ENCODE peak calls at places on chromosomes 7 and 10, in five cellular contexts. One of them, this sample, is unnamed.

GRCh38 chr7:50141854-50142253 is 48.8 kb upstream of the ZPBP start:
- DNase-seq in mesothelial cell of epicardium: no peak
- DNase-seq in H1: no peak
- DNase-seq in OCI-LY7: no peak
- DNase-seq in B cell: no peak
- DNase-seq in this sample: no peak

GRCh38 chr10:69641261-69641980 is 11.4 kb downstream of the FAM241B start:
- DNase-seq in mesothelial cell of epicardium: no peak
- DNase-seq in H1: no peak
- DNase-seq in OCI-LY7: no peak
- DNase-seq in B cell: no peak
- DNase-seq in this sample: no peak

GRCh38 chr10:48365668-48366067 is 59.2 kb downstream of the MAPK8 start:
- DNase-seq in mesothelial cell of epicardium: no peak
- DNase-seq in H1: no peak
- DNase-seq in OCI-LY7: no peak
- DNase-seq in B cell: no peak
- DNase-seq in this sample: no peak

GRCh38 chr7:39880556-39880955 is 69.5 kb upstream of the CDK13 start:
- DNase-seq in mesothelial cell of epicardium: no peak
- DNase-seq in H1: no peak
- DNase-seq in OCI-LY7: no peak
- DNase-seq in B cell: no peak
- DNase-seq in this sample: peak

GRCh38 chr7:123039269-123039668 is 43.8 kb upstream of the TAS2R16 start:
- DNase-seq in mesothelial cell of epicardium: no peak
- DNase-seq in H1: no peak
- DNase-seq in OCI-LY7: no peak
- DNase-seq in B cell: no peak
- DNase-seq in this sample: no peak

GRCh38 chr7:428387-428786 is 91.3 kb downstream of the PDGFA start:
- DNase-seq in mesothelial cell of epicardium: no peak
- DNase-seq in H1: no peak
- DNase-seq in OCI-LY7: no peak
- DNase-seq in B cell: no peak
- DNase-seq in this sample: no peak

GRCh38 chr7:87564290-87564963 is 36.3 kb downstream of the ABCB1 start:
- DNase-seq in mesothelial cell of epicardium: peak
- DNase-seq in H1: peak
- DNase-seq in OCI-LY7: peak
- DNase-seq in B cell: peak
- DNase-seq in this sample: peak

GRCh38 chr10:47081264-47081663 is 170.0 kb downstream of the PTPN20 start:
- DNase-seq in mesothelial cell of epicardium: no peak
- DNase-seq in H1: no peak
- DNase-seq in OCI-LY7: no peak
- DNase-seq in B cell: no peak
- DNase-seq in this sample: no peak

GRCh38 chr7:106283831-106284515 is 810 bp downstream of the NAMPT start:
- DNase-seq in mesothelial cell of epicardium: peak
- DNase-seq in H1: no peak
- DNase-seq in OCI-LY7: peak
- DNase-seq in B cell: no peak
- DNase-seq in this sample: no peak

GRCh38 chr7:68041559-68041958 is 1044.9 kb downstream of the TYW1 start:
- DNase-seq in mesothelial cell of epicardium: no peak
- DNase-seq in H1: no peak
- DNase-seq in OCI-LY7: no peak
- DNase-seq in B cell: no peak
- DNase-seq in this sample: no peak

GRCh38 chr7:1850976-1851571 is 181.0 kb downstream of the ELFN1 start:
- DNase-seq in mesothelial cell of epicardium: no peak
- DNase-seq in H1: no peak
- DNase-seq in OCI-LY7: no peak
- DNase-seq in B cell: no peak
- DNase-seq in this sample: no peak

GRCh38 chr10:8182841-8183240 is 128.4 kb downstream of the GATA3 start:
- DNase-seq in mesothelial cell of epicardium: no peak
- DNase-seq in H1: no peak
- DNase-seq in OCI-LY7: no peak
- DNase-seq in B cell: no peak
- DNase-seq in this sample: no peak

GRCh38 chr7:85004402-85004801 is 182.5 kb downstream of the SEMA3D start:
- DNase-seq in mesothelial cell of epicardium: no peak
- DNase-seq in H1: no peak
- DNase-seq in OCI-LY7: no peak
- DNase-seq in B cell: no peak
- DNase-seq in this sample: no peak

GRCh38 chr7:39670052-39670451 is 46.7 kb downstream of the RALA start:
- DNase-seq in mesothelial cell of epicardium: no peak
- DNase-seq in H1: no peak
- DNase-seq in OCI-LY7: no peak
- DNase-seq in B cell: no peak
- DNase-seq in this sample: no peak

GRCh38 chr10:132362151-132362611 is 30.2 kb downstream of the LRRC27 start:
- DNase-seq in mesothelial cell of epicardium: no peak
- DNase-seq in H1: no peak
- DNase-seq in OCI-LY7: no peak
- DNase-seq in B cell: peak
- DNase-seq in this sample: no peak

GRCh38 chr10:132359305-132360040 is 27.5 kb downstream of the LRRC27 start:
- DNase-seq in mesothelial cell of epicardium: no peak
- DNase-seq in H1: no peak
- DNase-seq in OCI-LY7: no peak
- DNase-seq in B cell: peak
- DNase-seq in this sample: no peak

GRCh38 chr10:132363376-132363775 is 31.4 kb downstream of the LRRC27 start:
- DNase-seq in mesothelial cell of epicardium: no peak
- DNase-seq in H1: no peak
- DNase-seq in OCI-LY7: no peak
- DNase-seq in B cell: peak
- DNase-seq in this sample: no peak

GRCh38 chr10:132361581-132362101 is 29.6 kb downstream of the LRRC27 start:
- DNase-seq in mesothelial cell of epicardium: no peak
- DNase-seq in H1: no peak
- DNase-seq in OCI-LY7: no peak
- DNase-seq in B cell: peak
- DNase-seq in this sample: no peak

GRCh38 chr10:132360766-132361447 is 28.9 kb downstream of the LRRC27 start:
- DNase-seq in mesothelial cell of epicardium: no peak
- DNase-seq in H1: no peak
- DNase-seq in OCI-LY7: peak
- DNase-seq in B cell: peak
- DNase-seq in this sample: no peak
- TF ChIP-seq CTCF in mesothelial cell of epicardium: peak
- TF ChIP-seq CTCF in H1: peak
- TF ChIP-seq CTCF in OCI-LY7: peak
- TF ChIP-seq CTCF in B cell: peak
- TF ChIP-seq CTCF in this sample: peak

GRCh38 chr10:97821308-97822038 is 28.2 kb upstream of the GOLGA7B start:
- DNase-seq in mesothelial cell of epicardium: no peak
- DNase-seq in H1: no peak
- DNase-seq in OCI-LY7: no peak
- DNase-seq in B cell: no peak
- DNase-seq in this sample: no peak
- TF ChIP-seq CTCF in mesothelial cell of epicardium: no peak
- TF ChIP-seq CTCF in H1: peak
- TF ChIP-seq CTCF in OCI-LY7: no peak
- TF ChIP-seq CTCF in B cell: no peak
- TF ChIP-seq CTCF in this sample: no peak

DNA sequence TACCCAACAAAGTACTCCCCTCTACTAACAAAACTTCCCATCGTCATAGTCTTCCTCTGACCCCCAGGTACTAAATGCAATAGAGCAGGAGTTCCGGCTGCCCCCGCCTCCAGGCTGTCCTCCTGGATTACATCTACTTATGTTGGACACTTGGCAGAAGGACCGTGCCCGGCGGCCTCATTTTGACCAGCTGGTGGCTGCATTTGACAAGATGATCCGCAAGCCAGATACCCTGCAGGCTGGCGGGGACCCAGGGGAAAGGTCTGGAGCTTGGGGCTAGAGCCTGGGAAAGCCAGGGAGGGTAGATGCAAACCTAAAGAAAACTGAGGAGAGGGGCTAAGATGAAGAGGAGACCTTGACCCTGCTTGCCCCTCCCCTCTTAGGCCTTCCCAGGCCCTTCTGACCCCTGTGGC is 15.3 kb downstream of the EPHB6 start:
- DNase-seq in mesothelial cell of epicardium: no peak
- DNase-seq in H1: no peak
- DNase-seq in OCI-LY7: no peak
- DNase-seq in B cell: no peak
- DNase-seq in this sample: no peak
- TF ChIP-seq CTCF in mesothelial cell of epicardium: no peak
- TF ChIP-seq CTCF in H1: no peak
- TF ChIP-seq CTCF in OCI-LY7: no peak
- TF ChIP-seq CTCF in B cell: no peak
- TF ChIP-seq CTCF in this sample: no peak

GRCh38 chr7:92245487-92246362 is at the start of the genes ANKIB1 and KRIT1:
- DNase-seq in mesothelial cell of epicardium: peak
- DNase-seq in H1: peak
- DNase-seq in OCI-LY7: peak
- DNase-seq in B cell: peak
- DNase-seq in this sample: peak
- TF ChIP-seq CTCF in mesothelial cell of epicardium: no peak
- TF ChIP-seq CTCF in H1: peak
- TF ChIP-seq CTCF in OCI-LY7: peak
- TF ChIP-seq CTCF in B cell: peak
- TF ChIP-seq CTCF in this sample: peak

DNA sequence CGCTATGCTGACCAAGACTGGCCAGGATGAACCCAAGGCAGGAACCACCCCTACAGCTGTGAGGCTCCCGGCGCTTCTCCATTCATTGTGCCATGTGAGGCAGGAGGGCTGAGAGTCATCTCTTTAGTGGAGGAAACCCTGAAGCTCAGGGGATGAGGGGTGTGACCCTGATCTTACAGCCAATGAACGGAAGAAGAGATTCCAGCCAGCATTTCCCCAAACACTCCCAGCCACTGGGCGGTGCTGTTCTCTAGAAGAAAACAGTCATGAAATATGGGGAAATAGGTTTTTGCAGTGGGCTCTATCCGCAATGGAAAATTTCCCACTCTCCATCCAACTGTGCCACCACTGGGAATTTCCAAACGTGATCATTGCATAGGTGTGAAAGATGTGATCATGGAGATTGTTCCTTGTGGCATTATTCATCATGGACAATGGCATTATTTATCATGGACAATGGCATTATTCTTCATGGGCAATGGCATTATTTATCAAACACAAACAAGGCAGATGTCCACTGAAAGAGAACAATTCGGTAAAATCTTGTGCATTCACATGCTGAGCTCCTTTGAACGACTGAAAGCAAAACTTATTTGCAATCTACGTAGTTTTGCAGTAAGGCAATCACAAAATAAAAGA is 14.0 kb upstream of the SLC18A2 start:
- DNase-seq in mesothelial cell of epicardium: no peak
- DNase-seq in H1: no peak
- DNase-seq in OCI-LY7: no peak
- DNase-seq in B cell: no peak
- DNase-seq in this sample: peak
- TF ChIP-seq CTCF in mesothelial cell of epicardium: no peak
- TF ChIP-seq CTCF in H1: peak
- TF ChIP-seq CTCF in OCI-LY7: peak
- TF ChIP-seq CTCF in B cell: no peak
- TF ChIP-seq CTCF in this sample: peak

GRCh38 chr7:116337800-116338199 is 127.5 kb downstream of the TES start:
- DNase-seq in mesothelial cell of epicardium: no peak
- DNase-seq in H1: no peak
- DNase-seq in OCI-LY7: no peak
- DNase-seq in B cell: no peak
- DNase-seq in this sample: no peak

GRCh38 chr7:116342125-116342524 is 131.8 kb downstream of the TES start:
- DNase-seq in mesothelial cell of epicardium: no peak
- DNase-seq in H1: no peak
- DNase-seq in OCI-LY7: no peak
- DNase-seq in B cell: no peak
- DNase-seq in this sample: no peak

GRCh38 chr7:116339564-116339963 is 129.2 kb downstream of the TES start:
- DNase-seq in mesothelial cell of epicardium: no peak
- DNase-seq in H1: no peak
- DNase-seq in OCI-LY7: no peak
- DNase-seq in B cell: no peak
- DNase-seq in this sample: no peak

GRCh38 chr7:116340201-116340847 is 130.0 kb downstream of the TES start:
- DNase-seq in mesothelial cell of epicardium: no peak
- DNase-seq in H1: no peak
- DNase-seq in OCI-LY7: no peak
- DNase-seq in B cell: no peak
- DNase-seq in this sample: no peak

DNA sequence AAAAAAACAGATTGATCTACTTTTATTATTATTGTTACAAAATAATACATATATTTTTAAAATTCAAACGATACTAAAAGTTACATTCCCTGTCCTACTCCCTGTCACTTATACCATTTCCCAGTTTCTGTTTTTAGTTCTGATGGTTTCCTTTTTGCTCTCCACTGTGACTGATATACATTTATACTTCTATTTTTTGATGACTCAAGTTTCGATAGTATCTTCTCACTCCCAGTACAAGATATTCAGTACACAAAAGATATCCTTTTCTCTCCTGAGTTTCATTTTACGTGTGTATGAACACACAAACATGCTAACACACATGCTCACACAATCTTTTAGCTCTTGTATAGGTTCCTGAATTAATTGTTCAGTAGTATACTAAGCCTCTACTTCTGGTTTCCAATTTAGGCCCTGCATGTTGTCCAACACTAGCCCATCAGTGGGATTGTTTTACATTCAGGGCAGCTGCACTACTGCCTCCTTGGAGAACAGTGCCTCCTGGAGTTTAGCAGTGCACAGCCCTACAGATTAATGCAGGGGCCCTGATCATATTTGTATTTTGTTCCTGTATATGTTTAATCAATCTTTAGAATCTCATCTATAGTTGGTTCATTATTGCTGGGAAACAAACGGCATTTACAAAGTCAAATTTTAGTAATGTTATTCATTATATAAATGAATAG is 131.0 kb downstream of the TES start:
- DNase-seq in mesothelial cell of epicardium: no peak
- DNase-seq in H1: no peak
- DNase-seq in OCI-LY7: no peak
- DNase-seq in B cell: no peak
- DNase-seq in this sample: no peak
- TF ChIP-seq CTCF in mesothelial cell of epicardium: no peak
- TF ChIP-seq CTCF in H1: peak
- TF ChIP-seq CTCF in OCI-LY7: no peak
- TF ChIP-seq CTCF in B cell: no peak
- TF ChIP-seq CTCF in this sample: peak